ENCODE peak calls at places on chromosomes 16 and 17, in eight cellular contexts. Y is choroid plexus epithelial cell, R is PC-9, C is uterus, K is IMR-90, Z is brain microvascular endothelial cell, T is AG04450, J is fibroblast of lung. G is an unnamed sample.

GRCh38 chr16:20613471-20613887 is 37.3 kb upstream of the ACSM2B start:
- DNase-seq in Y (no peak), K (no peak), R (no peak), C (no peak), J (no peak), Z (no peak), T (no peak), G (no peak)

GRCh38 chr16:9049241-9049640 is 42.2 kb upstream of the HAPSTR1 start:
- DNase-seq in Y (peak), R (no peak), C (no peak), K (peak), T (peak), J (peak), Z (peak), G (no peak)

GRCh38 chr16:55555436-55555835 is 11.0 kb upstream of the CAPNS2 start:
- DNase-seq in Z (no peak), T (no peak), R (no peak), C (no peak), Y (peak), K (peak), J (no peak), G (no peak)

GRCh38 chr17:58097384-58098088 is 14.3 kb downstream of the DYNLL2 start:
- DNase-seq in R (no peak), Z (no peak), C (no peak), K (no peak), J (no peak), Y (no peak), T (no peak), G (no peak)

GRCh38 chr16:69503244-69503643 is 62.5 kb upstream of the NFAT5 start:
- DNase-seq in K (no peak), J (no peak), T (no peak), Y (no peak), R (no peak), Z (no peak), C (no peak), G (no peak)

GRCh38 chr17:20066253-20066652 is 57.1 kb downstream of the SPECC1 start:
- DNase-seq in C (peak), K (peak), Y (peak), T (peak), J (peak), R (peak), Z (peak), G (no peak)

GRCh38 chr17:21089145-21089544 is 37.6 kb upstream of the DHRS7B start:
- DNase-seq in K (no peak), Y (no peak), J (no peak), T (no peak), Z (no peak), R (no peak), C (no peak), G (no peak)

GRCh38 chr16:23081675-23082119 is 67.6 kb downstream of the USP31 start:
- DNase-seq in T (no peak), J (no peak), Y (peak), K (peak), Z (peak), R (no peak), C (peak), G (no peak)

GRCh38 chr17:48051706-48052486 is 3.7 kb downstream of the NFE2L1 start:
- DNase-seq in Z (peak), C (peak), T (no peak), R (peak), K (peak), Y (peak), J (peak), G (no peak)

GRCh38 chr16:68475071-68475470 is 26.8 kb upstream of the SMPD3 start:
- DNase-seq in T (no peak), Y (no peak), C (no peak), K (no peak), R (peak), J (no peak), Z (no peak), G (no peak)

GRCh38 chr16:66800856-66801255 is 528 bp downstream of the TERB1 start:
- DNase-seq in C (no peak), Y (no peak), R (no peak), Z (no peak), K (no peak), J (no peak), T (no peak), G (no peak)

GRCh38 chr17:17971431-17972125 is 622 bp downstream of the TOM1L2 start:
- DNase-seq in C (peak), T (no peak), Y (no peak), J (no peak), Z (no peak), K (no peak), R (peak), G (peak)

GRCh38 chr17:36732351-36732750 is 131.0 kb downstream of the MRM1 start:
- DNase-seq in J (no peak), R (no peak), C (no peak), Y (no peak), Z (no peak), T (no peak), K (no peak), G (no peak)

GRCh38 chr16:9948933-9949332 is 233.3 kb downstream of the GRIN2A start:
- DNase-seq in J (no peak), Y (no peak), T (no peak), C (no peak), K (no peak), R (no peak), Z (no peak), G (no peak)

GRCh38 chr17:8062435-8062806 is 23.6 kb downstream of the ALOX15B start:
- DNase-seq in Y (peak), R (no peak), Z (peak), C (no peak), T (no peak), J (peak), K (peak), G (no peak)

GRCh38 chr16:78761427-78761826 is 662.0 kb downstream of the WWOX start:
- DNase-seq in Z (no peak), J (no peak), K (no peak), Y (no peak), R (no peak), T (no peak), C (no peak), G (peak)

GRCh38 chr16:88359008-88359407 is 23.8 kb upstream of the ZNF469 start:
- DNase-seq in Y (no peak), J (no peak), K (no peak), R (no peak), Z (no peak), C (no peak), T (no peak), G (no peak)
- TF ChIP-seq CTCF in Y (no peak), J (no peak), K (no peak), R (no peak), Z (no peak), C (no peak), T (no peak), G (no peak)

GRCh38 chr16:49854227-49855203 is 1.4 kb downstream of the ZNF423 start:
- DNase-seq in Y (no peak), K (no peak), J (no peak), C (no peak), T (no peak), R (no peak), Z (no peak), G (peak)
- H3K4me3 ChIP-seq in Y (peak), K (peak), J (peak), C (peak), T (peak), R (no peak), Z (peak), G (peak)

GRCh38 chr17:44922746-44923470 is 7.6 kb upstream of the GFAP start:
- DNase-seq in C (no peak), Z (no peak), J (no peak), K (no peak), Y (no peak), R (no peak), T (no peak), G (no peak)

GRCh38 chr17:44919885-44920564 is 4.7 kb upstream of the GFAP start:
- DNase-seq in T (peak), Y (peak), C (peak), Z (peak), J (peak), K (peak), R (peak), G (peak)

GRCh38 chr17:44920565-44920940 is 5.3 kb upstream of the GFAP start:
- DNase-seq in Z (no peak), K (no peak), C (no peak), R (no peak), J (no peak), Y (no peak), T (no peak), G (peak)

GRCh38 chr17:44922136-44922535 is 6.8 kb upstream of the GFAP start:
- DNase-seq in Z (no peak), C (no peak), Y (no peak), J (no peak), T (no peak), K (no peak), R (no peak), G (no peak)

DNA sequence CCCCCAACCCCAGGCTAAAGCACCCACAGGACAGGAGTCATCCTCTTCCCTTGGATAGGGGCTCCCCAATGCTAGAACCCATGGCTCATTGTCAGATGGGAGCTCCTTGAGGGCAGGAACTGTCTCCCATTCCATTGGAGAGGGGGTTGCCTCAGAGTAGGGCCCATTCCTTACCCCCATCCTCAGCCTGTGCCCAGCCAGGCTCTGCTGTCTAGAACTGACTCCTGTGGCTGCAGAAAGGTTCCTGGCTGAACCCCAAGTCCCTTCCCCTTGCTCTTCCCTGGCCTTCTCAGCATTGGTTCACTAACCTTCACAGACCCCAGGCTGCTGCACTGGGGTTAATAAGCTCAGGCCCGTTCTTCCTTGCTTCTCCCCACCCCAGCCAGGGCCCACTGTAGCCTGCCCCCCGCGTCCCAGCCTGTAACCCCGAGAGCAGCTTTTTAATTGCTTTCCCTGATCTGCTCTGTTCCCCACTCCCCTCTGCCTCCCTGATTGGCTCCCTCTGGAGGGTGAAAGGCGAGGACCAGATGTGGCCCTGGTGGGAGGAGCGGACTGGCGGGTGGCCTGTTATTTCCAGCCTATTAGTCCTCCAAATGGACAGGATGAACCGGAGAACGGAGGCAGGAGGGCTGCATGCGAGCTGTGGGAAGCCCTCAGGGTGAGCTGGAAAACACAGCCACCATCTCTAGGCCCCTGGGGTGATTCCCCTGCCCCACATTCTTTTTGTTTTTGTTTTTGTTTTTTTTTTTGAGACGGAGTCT is 6.0 kb upstream of the GFAP start:
- DNase-seq in J (no peak), K (no peak), C (no peak), T (no peak), Y (peak), R (no peak), Z (no peak), G (no peak)
- TF ChIP-seq CTCF in J (no peak), K (no peak), C (no peak), T (no peak), Y (peak), R (no peak), Z (no peak), G (no peak)

DNA sequence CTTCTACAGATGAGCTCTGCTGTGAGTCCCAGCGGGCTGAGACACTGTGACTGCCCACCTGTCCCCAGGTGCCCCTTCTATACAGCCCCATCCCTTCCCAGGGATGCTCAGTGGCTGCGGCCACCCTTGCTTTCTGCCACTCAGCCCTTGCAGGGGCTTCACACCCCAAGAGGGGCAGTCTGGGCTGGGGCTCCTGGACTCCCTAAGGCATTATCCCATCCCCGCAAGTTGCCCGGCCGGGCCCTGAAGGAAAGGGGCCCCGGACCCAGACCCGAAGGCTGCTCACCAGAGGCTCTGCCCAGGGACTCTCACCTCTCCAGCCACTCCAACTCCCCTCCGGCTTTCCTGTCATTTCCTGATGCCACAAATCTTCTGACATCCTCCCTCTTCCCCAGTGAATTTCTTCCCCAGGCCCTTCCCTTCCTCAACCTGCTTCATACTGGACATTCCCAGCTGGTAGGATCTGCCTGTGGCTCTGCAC is 88.5 kb upstream of the TOB1 start:
- DNase-seq in R (no peak), T (no peak), J (no peak), K (no peak), Y (no peak), Z (no peak), C (no peak), G (no peak)
- H3K4me3 ChIP-seq in R (no peak), T (no peak), J (no peak), K (no peak), Y (no peak), Z (no peak), C (no peak), G (no peak)

DNA sequence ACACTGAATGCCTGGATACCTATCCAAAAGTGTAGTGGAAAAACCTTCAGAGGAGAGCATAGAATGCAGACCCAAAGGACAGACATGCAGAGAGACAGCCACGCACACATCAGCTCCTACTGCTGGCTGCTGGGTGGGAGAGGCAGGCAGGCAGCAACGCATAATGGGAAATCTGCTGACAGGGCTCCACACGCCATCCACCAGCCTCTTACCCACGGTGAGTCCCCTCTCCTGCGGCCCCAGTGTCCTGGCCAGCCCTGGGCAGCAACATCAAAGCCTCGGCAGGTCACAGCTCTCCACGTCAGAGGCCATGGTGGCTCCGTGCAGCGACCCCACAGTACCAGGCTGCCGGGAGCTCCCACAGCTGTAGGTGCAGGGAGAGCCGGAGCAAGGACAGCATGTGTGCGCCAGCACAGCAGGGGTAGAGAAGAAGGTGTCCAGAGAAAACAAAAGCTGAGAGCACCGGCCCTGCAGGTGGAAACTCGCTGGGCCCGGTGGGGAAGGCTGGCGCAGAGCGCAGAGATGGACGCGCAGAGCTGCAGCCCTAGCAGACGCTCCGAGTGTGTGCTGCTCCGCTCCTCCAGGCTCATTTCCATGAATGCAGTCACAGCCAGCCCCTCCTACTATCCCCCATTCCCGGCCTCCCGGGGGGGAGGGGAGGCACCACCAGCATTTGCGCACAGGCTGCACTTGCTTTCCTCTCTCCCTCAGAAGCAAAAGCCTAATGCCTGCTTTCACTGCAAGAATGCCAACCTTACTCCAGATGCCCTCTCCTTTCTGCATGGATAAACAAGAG is 58.9 kb downstream of the CYTH1 start:
- DNase-seq in R (no peak), Z (no peak), T (no peak), K (peak), C (no peak), J (peak), Y (no peak), G (no peak)
- TF ChIP-seq CTCF in R (no peak), Z (no peak), T (no peak), K (no peak), C (no peak), J (no peak), Y (no peak), G (no peak)

GRCh38 chr16:85266857-85267256 is 154.6 kb upstream of the CIBAR2 start:
- DNase-seq in R (no peak), J (no peak), K (no peak), T (no peak), Y (no peak), C (no peak), Z (no peak), G (no peak)

GRCh38 chr16:85264752-85265151 is 152.5 kb upstream of the CIBAR2 start:
- DNase-seq in T (no peak), Z (no peak), Y (no peak), C (no peak), K (no peak), J (no peak), R (no peak), G (no peak)

GRCh38 chr16:85265161-85265784 is 153.0 kb upstream of the CIBAR2 start:
- DNase-seq in J (no peak), R (no peak), T (no peak), C (no peak), Z (no peak), Y (no peak), K (no peak), G (no peak)

GRCh38 chr16:85267414-85267945 is 155.2 kb upstream of the CIBAR2 start:
- DNase-seq in C (no peak), J (no peak), Z (no peak), R (no peak), K (no peak), T (no peak), Y (no peak), G (no peak)

DNA sequence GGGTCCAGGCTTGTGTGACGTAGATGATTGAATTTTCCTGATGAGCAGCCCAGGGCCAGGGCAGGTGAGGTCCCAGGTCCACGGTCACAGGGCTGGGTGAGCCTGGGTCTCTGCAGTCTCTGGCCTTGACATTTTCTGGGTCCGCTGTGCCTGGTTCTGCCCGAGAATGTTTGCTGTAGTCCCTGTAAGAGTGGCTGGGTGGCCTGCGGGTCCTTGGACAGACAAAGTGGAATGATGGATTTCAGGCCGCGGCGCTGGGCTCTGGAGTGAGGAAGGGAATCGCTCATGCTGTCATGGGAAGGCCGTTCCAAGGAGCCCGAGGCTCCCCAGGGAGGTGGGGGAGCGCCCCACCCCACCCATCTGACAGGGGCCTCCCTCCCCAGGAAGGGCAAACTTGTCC is 153.5 kb upstream of the CIBAR2 start:
- DNase-seq in Y (no peak), T (no peak), J (no peak), Z (no peak), R (no peak), K (no peak), C (no peak), G (no peak)
- H3K4me3 ChIP-seq in Y (no peak), T (no peak), J (no peak), Z (no peak), R (no peak), K (no peak), C (no peak), G (no peak)

DNA sequence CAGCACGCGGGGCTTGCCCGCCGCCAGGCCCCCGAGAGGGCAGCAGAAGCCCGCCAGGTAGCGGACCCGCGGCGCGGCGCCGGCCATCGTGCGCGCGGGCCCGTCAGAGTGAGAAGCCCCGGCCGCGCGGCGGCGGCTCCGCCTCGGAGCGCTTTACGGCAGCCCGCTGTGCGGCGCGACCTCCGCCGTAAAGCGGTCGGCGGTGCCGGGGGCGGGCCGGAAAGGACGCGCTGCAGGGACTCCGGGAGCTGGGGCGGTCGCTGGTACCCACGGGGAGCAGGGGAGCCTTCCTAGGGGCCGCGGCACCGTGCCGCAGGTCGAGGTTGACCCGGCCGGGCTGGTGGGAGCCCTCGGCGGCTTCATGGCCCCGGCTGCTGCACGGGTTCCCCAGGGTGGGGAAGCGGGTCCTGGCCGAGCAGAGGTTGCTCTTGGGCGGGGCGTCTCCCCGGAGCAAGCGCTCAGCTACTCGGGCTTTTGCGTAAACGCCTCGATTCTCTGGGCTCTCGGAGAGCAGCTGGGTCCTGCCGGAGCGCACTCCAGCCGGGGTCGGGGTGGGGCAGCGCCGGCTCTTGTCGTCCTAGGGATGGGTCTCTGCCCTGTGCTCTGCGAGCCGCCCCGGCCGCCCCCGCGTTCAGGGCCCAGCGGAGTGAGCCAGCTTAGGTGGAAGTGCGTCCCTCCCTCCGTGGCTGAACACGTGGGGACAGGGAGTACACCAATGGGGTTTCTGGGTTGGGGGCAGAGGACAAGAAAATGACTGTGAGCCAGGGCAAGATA is at the start of gene FAAP100:
- DNase-seq in R (peak), K (peak), Z (peak), T (no peak), C (peak), Y (peak), J (peak), G (peak)
- TF ChIP-seq CTCF in R (no peak), K (no peak), Z (no peak), T (no peak), C (no peak), Y (no peak), J (no peak), G (no peak)